ENCODE peak calls at places on chromosomes 3 and 15, in seven cellular contexts. R is GM12865, K is WTC11, L is GM13977, M is transverse colon, U is AG09309, C is HFF-Myc. S is an unnamed sample.
A peak's percentile ranks its signal among the peaks of the same experiment; 100 is the strongest.

GRCh38 chr15:73965730-73966103 is 26.4 kb downstream of the STOML1 start:
- DNase-seq in C (no peak), K (no peak), L (peak; percentile 76), U (no peak), M (no peak), R (peak; percentile 76), S (no peak)

GRCh38 chr3:188861847-188862740 is 309.7 kb upstream of the TPRG1 start:
- DNase-seq in U (no peak), L (no peak), K (no peak), C (no peak), R (no peak), M (no peak), S (no peak)

GRCh38 chr15:85795669-85796305 is 1.1 kb upstream of the KLHL25 start:
- DNase-seq in L (no peak), R (no peak), C (no peak), K (no peak), M (peak; percentile 46), U (no peak), S (no peak)

GRCh38 chr3:126108689-126109075 is 24.8 kb upstream of the SLC41A3 start:
- DNase-seq in M (no peak), U (no peak), K (no peak), C (no peak), L (no peak), R (no peak), S (peak; percentile 9)

GRCh38 chr3:134092231-134092701 is 62.5 kb upstream of the SLCO2A1 start:
- DNase-seq in U (no peak), C (no peak), M (no peak), K (no peak), L (no peak), R (no peak), S (no peak)

GRCh38 chr3:108090066-108090700 is 648 bp downstream of the CD47 start:
- DNase-seq in R (peak; percentile 70), L (peak; percentile 51), M (peak; percentile 29), U (no peak), C (no peak), K (peak; percentile 37), S (no peak)

GRCh38 chr3:7779331-7779730 is 722.3 kb upstream of the LMCD1 start:
- DNase-seq in K (no peak), M (no peak), L (no peak), R (no peak), C (no peak), U (no peak), S (no peak)

GRCh38 chr3:170740726-170741591 is 129.0 kb downstream of the RPL22L1 start:
- DNase-seq in M (peak; percentile 13), L (no peak), K (no peak), U (peak; percentile 95), R (no peak), C (peak; percentile 96), S (no peak)

GRCh38 chr3:46882377-46883015 is 5.0 kb downstream of the PTH1R start:
- DNase-seq in U (no peak), R (peak; percentile 12), C (no peak), M (no peak), L (peak; percentile 62), K (peak; percentile 50), S (peak; percentile 58)

GRCh38 chr15:52318729-52319500 is 23.3 kb upstream of the MYO5C start:
- DNase-seq in U (no peak), L (no peak), R (no peak), C (no peak), M (no peak), K (no peak), S (no peak)

GRCh38 chr3:108393128-108393900 is 97.0 kb downstream of the HHLA2 start:
- DNase-seq in U (no peak), L (no peak), R (no peak), C (no peak), K (no peak), M (no peak), S (no peak)

GRCh38 chr3:74390121-74390870 is 224.2 kb downstream of the CNTN3 start:
- DNase-seq in U (no peak), C (no peak), R (no peak), L (no peak), M (no peak), K (no peak), S (no peak)

GRCh38 chr15:77966540-77967290 is 110.8 kb downstream of the TBC1D2B start:
- DNase-seq in U (no peak), M (peak; percentile 46), R (peak; percentile 57), C (peak; percentile 20), K (peak; percentile 64), L (peak; percentile 67), S (no peak)

GRCh38 chr3:165128544-165128943 is 50.2 kb upstream of the SI start:
- DNase-seq in R (no peak), M (no peak), C (no peak), K (no peak), L (no peak), U (no peak), S (no peak)

GRCh38 chr3:48503406-48504050 is 446 bp downstream of the SHISA5 start:
- DNase-seq in L (no peak), R (no peak), K (peak; percentile 57), C (no peak), U (no peak), M (peak; percentile 34), S (no peak)

GRCh38 chr3:152292367-152292766 is 23.6 kb downstream of the MBNL1 start:
- DNase-seq in C (no peak), L (no peak), M (no peak), R (no peak), K (no peak), U (no peak), S (no peak)

GRCh38 chr15:50884583-50884982 is 23.9 kb upstream of the AP4E1 start:
- DNase-seq in R (no peak), U (peak; percentile 43), K (no peak), C (no peak), L (no peak), M (no peak), S (no peak)

GRCh38 chr3:152621006-152621868 is 213.7 kb upstream of the P2RY1 start:
- DNase-seq in L (no peak), U (no peak), M (no peak), C (no peak), K (no peak), R (no peak), S (no peak)

GRCh38 chr3:140363801-140364200 is 314.1 kb upstream of the TRIM42 start:
- DNase-seq in L (no peak), U (no peak), K (no peak), R (peak; percentile 8), M (no peak), C (no peak), S (no peak)

GRCh38 chr3:34132069-34132677 is 333.7 kb downstream of the PDCD6IP start:
- DNase-seq in K (no peak), U (no peak), M (no peak), L (no peak), C (no peak), R (no peak), S (no peak)

GRCh38 chr15:65666257-65666656 is 44.5 kb downstream of the SLC24A1 start:
- DNase-seq in R (no peak), L (no peak), M (no peak), C (no peak), U (peak; percentile 55), K (no peak), S (no peak)

GRCh38 chr3:126259411-126260391 is 79.3 kb upstream of the ALDH1L1 start:
- DNase-seq in K (peak; percentile 73), R (peak; percentile 12), U (no peak), M (peak; percentile 46), C (no peak), L (no peak), S (no peak)

GRCh38 chr3:33915796-33916589 is 117.6 kb downstream of the PDCD6IP start:
- DNase-seq in R (peak; percentile 66), C (no peak), L (peak; percentile 16), K (peak; percentile 25), M (no peak), U (no peak), S (no peak)

GRCh38 chr3:114127517-114127916 is 51.3 kb downstream of the DRD3 start:
- DNase-seq in K (no peak), M (no peak), L (no peak), C (no peak), U (no peak), R (no peak), S (no peak)

GRCh38 chr3:156307704-156308103 is 187.3 kb downstream of the KCNAB1 start:
- DNase-seq in M (peak; percentile 50), U (peak; percentile 17), R (no peak), C (no peak), K (no peak), L (no peak), S (no peak)

GRCh38 chr3:41053220-41053619 is 146.1 kb upstream of the CTNNB1 start:
- DNase-seq in R (no peak), M (no peak), U (no peak), L (no peak), K (no peak), C (no peak), S (no peak)

GRCh38 chr3:78857494-78858111 is 910.2 kb downstream of the ROBO1 start:
- DNase-seq in M (no peak), R (peak; percentile 25), U (no peak), C (no peak), K (no peak), L (no peak), S (no peak)
- TF ChIP-seq CTCF in M (no peak), R (peak; percentile 25), U (peak; percentile 20), C (no peak), K (no peak), L (peak; percentile 12), S (no peak)

GRCh38 chr3:150521458-150521857 is 24.8 kb downstream of the SERP1 start:
- DNase-seq in M (no peak), K (no peak), U (no peak), R (no peak), L (no peak), C (no peak), S (no peak)
- TF ChIP-seq CTCF in M (no peak), K (no peak), U (no peak), R (no peak), L (no peak), C (no peak), S (no peak)

GRCh38 chr15:76038512-76038911 is 21.3 kb upstream of the TMEM266 start:
- DNase-seq in K (no peak), L (no peak), M (no peak), C (no peak), U (no peak), R (no peak), S (no peak)
- TF ChIP-seq CTCF in K (no peak), L (no peak), M (no peak), C (no peak), U (no peak), R (no peak), S (no peak)

GRCh38 chr3:192611411-192611810 is 115.9 kb downstream of the FGF12 start:
- DNase-seq in K (no peak), M (no peak), R (no peak), U (no peak), C (no peak), L (no peak), S (no peak)
- TF ChIP-seq CTCF in K (no peak), M (no peak), R (no peak), U (no peak), C (no peak), L (no peak), S (no peak)